ENCODE peak calls at places on chromosomes 5 and 9, in five cellular contexts. One of them, this sample, is unnamed.

GRCh38 chr5:32538031-32538547 is 47.3 kb upstream of the SUB1 start:
- DNase-seq in hippocampal formation: no peak
- DNase-seq in CD4-positive, alpha-beta T cell: no peak
- DNase-seq in kidney tubule cell: no peak
- DNase-seq in lower leg skin: peak; percentile 62
- DNase-seq in this sample: no peak

GRCh38 chr9:90433398-90433890 is 209.2 kb downstream of the DIRAS2 start:
- DNase-seq in hippocampal formation: no peak
- DNase-seq in CD4-positive, alpha-beta T cell: no peak
- DNase-seq in kidney tubule cell: peak; percentile 100
- DNase-seq in lower leg skin: no peak
- DNase-seq in this sample: no peak

GRCh38 chr9:98811051-98811650 is 3.7 kb downstream of the GALNT12 start:
- DNase-seq in hippocampal formation: no peak
- DNase-seq in CD4-positive, alpha-beta T cell: no peak
- DNase-seq in kidney tubule cell: peak; percentile 93
- DNase-seq in lower leg skin: peak; percentile 23
- DNase-seq in this sample: no peak

GRCh38 chr9:96646081-96646991 is 8.8 kb downstream of the PRXL2C start:
- DNase-seq in hippocampal formation: no peak
- DNase-seq in CD4-positive, alpha-beta T cell: no peak
- DNase-seq in kidney tubule cell: no peak
- DNase-seq in lower leg skin: peak; percentile 91
- DNase-seq in this sample: peak; percentile 72

GRCh38 chr5:77231470-77232138 is 21.1 kb downstream of the PDE8B start:
- DNase-seq in hippocampal formation: no peak
- DNase-seq in CD4-positive, alpha-beta T cell: no peak
- DNase-seq in kidney tubule cell: no peak
- DNase-seq in lower leg skin: no peak
- DNase-seq in this sample: no peak

GRCh38 chr9:18105996-18106595 is 367.9 kb upstream of the ADAMTSL1 start:
- DNase-seq in hippocampal formation: no peak
- DNase-seq in CD4-positive, alpha-beta T cell: no peak
- DNase-seq in kidney tubule cell: no peak
- DNase-seq in lower leg skin: no peak
- DNase-seq in this sample: no peak

GRCh38 chr9:16417101-16417500 is 453.4 kb downstream of the BNC2 start:
- DNase-seq in hippocampal formation: no peak
- DNase-seq in CD4-positive, alpha-beta T cell: no peak
- DNase-seq in kidney tubule cell: peak; percentile 32
- DNase-seq in lower leg skin: no peak
- DNase-seq in this sample: no peak

GRCh38 chr9:89360465-89360864 is 42.2 kb downstream of the SECISBP2 start:
- DNase-seq in hippocampal formation: no peak
- DNase-seq in CD4-positive, alpha-beta T cell: no peak
- DNase-seq in kidney tubule cell: no peak
- DNase-seq in lower leg skin: peak; percentile 53
- DNase-seq in this sample: peak; percentile 57

GRCh38 chr5:66892715-66893114 is 296.5 kb downstream of the MAST4 start:
- DNase-seq in hippocampal formation: no peak
- DNase-seq in CD4-positive, alpha-beta T cell: no peak
- DNase-seq in kidney tubule cell: no peak
- DNase-seq in lower leg skin: no peak
- DNase-seq in this sample: no peak

GRCh38 chr5:38466444-38467189 is 89.8 kb downstream of the LIFR start:
- DNase-seq in hippocampal formation: peak; percentile 55
- DNase-seq in CD4-positive, alpha-beta T cell: no peak
- DNase-seq in kidney tubule cell: no peak
- DNase-seq in lower leg skin: peak; percentile 95
- DNase-seq in this sample: peak; percentile 99

GRCh38 chr5:55037046-55037771 is 13.2 kb downstream of the GZMK start:
- DNase-seq in hippocampal formation: no peak
- DNase-seq in CD4-positive, alpha-beta T cell: peak; percentile 18
- DNase-seq in kidney tubule cell: no peak
- DNase-seq in lower leg skin: no peak
- DNase-seq in this sample: no peak

GRCh38 chr5:142725231-142726187 is 39.6 kb upstream of the FGF1 start:
- DNase-seq in hippocampal formation: no peak
- DNase-seq in CD4-positive, alpha-beta T cell: no peak
- DNase-seq in kidney tubule cell: no peak
- DNase-seq in lower leg skin: peak; percentile 28
- DNase-seq in this sample: no peak

GRCh38 chr5:59893061-59893435 is 478 bp downstream of the PDE4D start:
- DNase-seq in hippocampal formation: no peak
- DNase-seq in CD4-positive, alpha-beta T cell: no peak
- DNase-seq in kidney tubule cell: no peak
- DNase-seq in lower leg skin: no peak
- DNase-seq in this sample: no peak

GRCh38 chr5:157431544-157432200 is 28.3 kb upstream of the NIPAL4 start:
- DNase-seq in hippocampal formation: peak; percentile 91
- DNase-seq in CD4-positive, alpha-beta T cell: no peak
- DNase-seq in kidney tubule cell: peak; percentile 79
- DNase-seq in lower leg skin: no peak
- DNase-seq in this sample: no peak

GRCh38 chr5:141003026-141003425 is 36.8 kb downstream of the PCDHAC2 start:
- DNase-seq in hippocampal formation: no peak
- DNase-seq in CD4-positive, alpha-beta T cell: no peak
- DNase-seq in kidney tubule cell: no peak
- DNase-seq in lower leg skin: no peak
- DNase-seq in this sample: no peak

GRCh38 chr5:91910247-91910646 is 527.1 kb upstream of the ARRDC3 start:
- DNase-seq in hippocampal formation: no peak
- DNase-seq in CD4-positive, alpha-beta T cell: no peak
- DNase-seq in kidney tubule cell: no peak
- DNase-seq in lower leg skin: no peak
- DNase-seq in this sample: no peak

GRCh38 chr9:126366366-126367011 is 39.9 kb downstream of the MVB12B start:
- DNase-seq in hippocampal formation: peak; percentile 81
- DNase-seq in CD4-positive, alpha-beta T cell: no peak
- DNase-seq in kidney tubule cell: no peak
- DNase-seq in lower leg skin: peak; percentile 70
- DNase-seq in this sample: no peak

GRCh38 chr5:91187032-91187431 is 196.1 kb downstream of the ARRDC3 start:
- DNase-seq in hippocampal formation: no peak
- DNase-seq in CD4-positive, alpha-beta T cell: no peak
- DNase-seq in kidney tubule cell: no peak
- DNase-seq in lower leg skin: no peak
- DNase-seq in this sample: no peak

GRCh38 chr5:168481330-168481788 is 4.9 kb upstream of the RARS1 start:
- DNase-seq in hippocampal formation: no peak
- DNase-seq in CD4-positive, alpha-beta T cell: no peak
- DNase-seq in kidney tubule cell: no peak
- DNase-seq in lower leg skin: no peak
- DNase-seq in this sample: no peak

GRCh38 chr5:40746703-40747102 is 9.1 kb downstream of the TTC33 start:
- DNase-seq in hippocampal formation: no peak
- DNase-seq in CD4-positive, alpha-beta T cell: no peak
- DNase-seq in kidney tubule cell: no peak
- DNase-seq in lower leg skin: no peak
- DNase-seq in this sample: no peak

GRCh38 chr9:82202808-82203207 is 214.2 kb downstream of the SPATA31D1 start:
- DNase-seq in hippocampal formation: no peak
- DNase-seq in CD4-positive, alpha-beta T cell: no peak
- DNase-seq in kidney tubule cell: peak; percentile 53
- DNase-seq in lower leg skin: no peak
- DNase-seq in this sample: no peak